ENCODE peak calls at places on chromosomes 12 and 14, in seven cellular contexts. S is fibroblast of lung; Q is NCI-H748 treated with DMSO at 0.1 percent for 48 hours; H is AML-193; B is C1 segment of cervical spinal cord; I is activated CD8-positive, alpha-beta memory T cell treated with anti-CD3 and anti-CD28 coated beads for 48 hours; F is BE2C. G is an unnamed sample.

GRCh38 chr12:61757831-61758505 is 502.2 kb upstream of the USP15 start:
- DNase-seq in F (no peak), H (no peak), I (no peak), Q (no peak), S (no peak), B (no peak), G (no peak)

GRCh38 chr14:30874999-30875787 is 834 bp downstream of the COCH start:
- DNase-seq in H (no peak), B (no peak), Q (no peak), S (no peak), F (no peak), I (no peak), G (no peak)

GRCh38 chr14:101480022-101480746 is 81.1 kb upstream of the DIO3 start:
- DNase-seq in B (no peak), H (no peak), Q (no peak), S (no peak), F (no peak), I (no peak), G (no peak)

GRCh38 chr12:63103489-63104131 is 47.4 kb downstream of the AVPR1A start:
- DNase-seq in Q (peak), S (peak), I (no peak), B (no peak), F (no peak), H (peak), G (peak)

GRCh38 chr14:73785834-73786631 is 65.6 kb upstream of the PTGR2 start:
- DNase-seq in Q (peak), F (peak), B (peak), H (peak), S (peak), I (peak), G (peak)

GRCh38 chr12:14810953-14811483 is 3.0 kb downstream of the SMCO3 start:
- DNase-seq in H (no peak), S (peak), Q (no peak), I (no peak), B (no peak), F (peak), G (no peak)

GRCh38 chr12:29317556-29318363 is 63.2 kb downstream of the ERGIC2 start:
- DNase-seq in I (no peak), S (peak), B (no peak), F (peak), Q (peak), H (peak), G (peak)

GRCh38 chr12:80269953-80270552 is 170.7 kb downstream of the OTOGL start:
- DNase-seq in F (no peak), H (peak), Q (peak), I (no peak), S (peak), B (no peak), G (peak)

GRCh38 chr14:102949062-102949800 is 26.8 kb downstream of the AMN start:
- DNase-seq in B (no peak), F (no peak), I (no peak), S (peak), H (peak), Q (no peak), G (no peak)

GRCh38 chr12:43978546-43978945 is 142.7 kb downstream of the TMEM117 start:
- DNase-seq in H (no peak), S (no peak), Q (no peak), F (no peak), I (no peak), B (no peak), G (no peak)

GRCh38 chr14:104603623-104604401 is 760 bp downstream of the TMEM179 start:
- DNase-seq in S (no peak), I (no peak), Q (peak), F (no peak), H (no peak), B (no peak), G (peak)

GRCh38 chr12:56763753-56764657 is 881 bp downstream of the HSD17B6 start:
- DNase-seq in S (peak), Q (no peak), F (no peak), I (no peak), B (no peak), H (no peak), G (no peak)

GRCh38 chr14:75982724-75983358 is 1.0 kb upstream of the TGFB3 start:
- DNase-seq in Q (no peak), F (peak), H (peak), B (peak), S (peak), I (peak), G (no peak)

GRCh38 chr14:102799684-102800562 is 22.7 kb downstream of the TRAF3 start:
- DNase-seq in B (no peak), I (no peak), S (peak), H (no peak), Q (no peak), F (no peak), G (no peak)

GRCh38 chr12:68406134-68406576 is 74.0 kb upstream of the MDM1 start:
- DNase-seq in B (peak), S (peak), F (no peak), Q (no peak), I (no peak), H (peak), G (peak)

GRCh38 chr14:90544566-90544965 is 147.7 kb downstream of the CALM1 start:
- DNase-seq in B (no peak), Q (no peak), H (no peak), I (no peak), S (no peak), F (no peak), G (no peak)

G was measured in SK-N-SH.